ENCODE peak calls at places on chromosomes 3 and 15, in eight cellular contexts. One of them, this sample, is unnamed.

GRCh38 chr15:39623550-39623931 is 42.7 kb downstream of the THBS1 start:
- DNase-seq in activated CD4-positive, alpha-beta T cell treated with anti-CD3 and anti-CD28 coated beads, Interleukin-2, amount 50 U/mL, for 1 hour: no peak
- DNase-seq in A172: no peak
- DNase-seq in GM13976: peak
- DNase-seq in KG1: no peak
- DNase-seq in fibroblast of lung: no peak
- DNase-seq in endothelial cell: no peak
- DNase-seq in keratinocyte: no peak
- DNase-seq in this sample: no peak

GRCh38 chr15:27826902-27827321 is 272.2 kb downstream of the OCA2 start:
- DNase-seq in activated CD4-positive, alpha-beta T cell treated with anti-CD3 and anti-CD28 coated beads, Interleukin-2, amount 50 U/mL, for 1 hour: no peak
- DNase-seq in A172: no peak
- DNase-seq in GM13976: no peak
- DNase-seq in KG1: no peak
- DNase-seq in fibroblast of lung: peak
- DNase-seq in endothelial cell: no peak
- DNase-seq in keratinocyte: no peak
- DNase-seq in this sample: no peak

GRCh38 chr3:159884661-159885402 is 103.8 kb upstream of the IL12A start:
- DNase-seq in activated CD4-positive, alpha-beta T cell treated with anti-CD3 and anti-CD28 coated beads, Interleukin-2, amount 50 U/mL, for 1 hour: no peak
- DNase-seq in A172: no peak
- DNase-seq in GM13976: peak
- DNase-seq in KG1: peak
- DNase-seq in fibroblast of lung: no peak
- DNase-seq in endothelial cell: no peak
- DNase-seq in keratinocyte: no peak
- DNase-seq in this sample: no peak

GRCh38 chr15:78389356-78389755 is 48.7 kb upstream of the IREB2 start:
- DNase-seq in activated CD4-positive, alpha-beta T cell treated with anti-CD3 and anti-CD28 coated beads, Interleukin-2, amount 50 U/mL, for 1 hour: no peak
- DNase-seq in A172: no peak
- DNase-seq in GM13976: no peak
- DNase-seq in KG1: no peak
- DNase-seq in fibroblast of lung: peak
- DNase-seq in endothelial cell: no peak
- DNase-seq in keratinocyte: no peak
- DNase-seq in this sample: no peak

GRCh38 chr3:169112153-169112892 is 551.2 kb downstream of the MECOM start:
- DNase-seq in activated CD4-positive, alpha-beta T cell treated with anti-CD3 and anti-CD28 coated beads, Interleukin-2, amount 50 U/mL, for 1 hour: no peak
- DNase-seq in A172: peak
- DNase-seq in GM13976: no peak
- DNase-seq in KG1: no peak
- DNase-seq in fibroblast of lung: peak
- DNase-seq in endothelial cell: no peak
- DNase-seq in keratinocyte: peak
- DNase-seq in this sample: no peak

GRCh38 chr15:53208759-53209158 is 418.6 kb upstream of the ONECUT1 start:
- DNase-seq in activated CD4-positive, alpha-beta T cell treated with anti-CD3 and anti-CD28 coated beads, Interleukin-2, amount 50 U/mL, for 1 hour: no peak
- DNase-seq in A172: no peak
- DNase-seq in GM13976: no peak
- DNase-seq in KG1: no peak
- DNase-seq in fibroblast of lung: no peak
- DNase-seq in endothelial cell: no peak
- DNase-seq in keratinocyte: no peak
- DNase-seq in this sample: no peak

GRCh38 chr3:99755831-99756230 is 61.8 kb upstream of the CMSS1 start:
- DNase-seq in activated CD4-positive, alpha-beta T cell treated with anti-CD3 and anti-CD28 coated beads, Interleukin-2, amount 50 U/mL, for 1 hour: no peak
- DNase-seq in A172: no peak
- DNase-seq in GM13976: no peak
- DNase-seq in KG1: no peak
- DNase-seq in fibroblast of lung: peak
- DNase-seq in endothelial cell: no peak
- DNase-seq in keratinocyte: no peak
- DNase-seq in this sample: no peak

GRCh38 chr15:89982315-89983055 is 18.6 kb upstream of the ZNF710 start:
- DNase-seq in activated CD4-positive, alpha-beta T cell treated with anti-CD3 and anti-CD28 coated beads, Interleukin-2, amount 50 U/mL, for 1 hour: no peak
- DNase-seq in A172: no peak
- DNase-seq in GM13976: no peak
- DNase-seq in KG1: no peak
- DNase-seq in fibroblast of lung: no peak
- DNase-seq in endothelial cell: no peak
- DNase-seq in keratinocyte: no peak
- DNase-seq in this sample: no peak

GRCh38 chr15:78800189-78800588 is 11.1 kb downstream of the ADAMTS7 start:
- DNase-seq in activated CD4-positive, alpha-beta T cell treated with anti-CD3 and anti-CD28 coated beads, Interleukin-2, amount 50 U/mL, for 1 hour: no peak
- DNase-seq in A172: no peak
- DNase-seq in GM13976: no peak
- DNase-seq in KG1: no peak
- DNase-seq in fibroblast of lung: no peak
- DNase-seq in endothelial cell: no peak
- DNase-seq in keratinocyte: no peak
- DNase-seq in this sample: no peak

GRCh38 chr15:101250931-101251829 is 668 bp downstream of the CHSY1 start:
- DNase-seq in activated CD4-positive, alpha-beta T cell treated with anti-CD3 and anti-CD28 coated beads, Interleukin-2, amount 50 U/mL, for 1 hour: peak
- DNase-seq in A172: no peak
- DNase-seq in GM13976: no peak
- DNase-seq in KG1: no peak
- DNase-seq in fibroblast of lung: peak
- DNase-seq in endothelial cell: peak
- DNase-seq in keratinocyte: no peak
- DNase-seq in this sample: no peak

GRCh38 chr15:58038426-58039106 is 26.9 kb downstream of the ALDH1A2 start:
- DNase-seq in activated CD4-positive, alpha-beta T cell treated with anti-CD3 and anti-CD28 coated beads, Interleukin-2, amount 50 U/mL, for 1 hour: no peak
- DNase-seq in A172: peak
- DNase-seq in GM13976: no peak
- DNase-seq in KG1: no peak
- DNase-seq in fibroblast of lung: peak
- DNase-seq in endothelial cell: no peak
- DNase-seq in keratinocyte: no peak
- DNase-seq in this sample: peak

GRCh38 chr3:54670269-54671000 is 257.4 kb downstream of the LRTM1 start:
- DNase-seq in activated CD4-positive, alpha-beta T cell treated with anti-CD3 and anti-CD28 coated beads, Interleukin-2, amount 50 U/mL, for 1 hour: no peak
- DNase-seq in A172: peak
- DNase-seq in GM13976: no peak
- DNase-seq in KG1: no peak
- DNase-seq in fibroblast of lung: no peak
- DNase-seq in endothelial cell: no peak
- DNase-seq in keratinocyte: no peak
- DNase-seq in this sample: peak

GRCh38 chr3:45026957-45027356 is 854 bp downstream of the CLEC3B start:
- DNase-seq in activated CD4-positive, alpha-beta T cell treated with anti-CD3 and anti-CD28 coated beads, Interleukin-2, amount 50 U/mL, for 1 hour: no peak
- DNase-seq in A172: no peak
- DNase-seq in GM13976: no peak
- DNase-seq in KG1: no peak
- DNase-seq in fibroblast of lung: peak
- DNase-seq in endothelial cell: no peak
- DNase-seq in keratinocyte: no peak
- DNase-seq in this sample: no peak

GRCh38 chr3:10205461-10206165 is 40.9 kb downstream of the IRAK2 start:
- DNase-seq in activated CD4-positive, alpha-beta T cell treated with anti-CD3 and anti-CD28 coated beads, Interleukin-2, amount 50 U/mL, for 1 hour: no peak
- DNase-seq in A172: peak
- DNase-seq in GM13976: no peak
- DNase-seq in KG1: no peak
- DNase-seq in fibroblast of lung: peak
- DNase-seq in endothelial cell: no peak
- DNase-seq in keratinocyte: peak
- DNase-seq in this sample: no peak

GRCh38 chr3:12284591-12284990 is 4.3 kb upstream of the PPARG start:
- DNase-seq in activated CD4-positive, alpha-beta T cell treated with anti-CD3 and anti-CD28 coated beads, Interleukin-2, amount 50 U/mL, for 1 hour: no peak
- DNase-seq in A172: no peak
- DNase-seq in GM13976: no peak
- DNase-seq in KG1: no peak
- DNase-seq in fibroblast of lung: no peak
- DNase-seq in endothelial cell: no peak
- DNase-seq in keratinocyte: no peak
- DNase-seq in this sample: no peak

GRCh38 chr3:169744332-169745054 is 20.4 kb downstream of the TERC start:
- DNase-seq in activated CD4-positive, alpha-beta T cell treated with anti-CD3 and anti-CD28 coated beads, Interleukin-2, amount 50 U/mL, for 1 hour: no peak
- DNase-seq in A172: no peak
- DNase-seq in GM13976: no peak
- DNase-seq in KG1: no peak
- DNase-seq in fibroblast of lung: peak
- DNase-seq in endothelial cell: no peak
- DNase-seq in keratinocyte: no peak
- DNase-seq in this sample: no peak

GRCh38 chr3:27646891-27647290 is 75.2 kb downstream of the EOMES start:
- DNase-seq in activated CD4-positive, alpha-beta T cell treated with anti-CD3 and anti-CD28 coated beads, Interleukin-2, amount 50 U/mL, for 1 hour: no peak
- DNase-seq in A172: no peak
- DNase-seq in GM13976: no peak
- DNase-seq in KG1: no peak
- DNase-seq in fibroblast of lung: no peak
- DNase-seq in endothelial cell: no peak
- DNase-seq in keratinocyte: no peak
- DNase-seq in this sample: no peak

GRCh38 chr3:112984485-112984884 is 6.3 kb upstream of the GTPBP8 start:
- DNase-seq in activated CD4-positive, alpha-beta T cell treated with anti-CD3 and anti-CD28 coated beads, Interleukin-2, amount 50 U/mL, for 1 hour: peak
- DNase-seq in A172: no peak
- DNase-seq in GM13976: no peak
- DNase-seq in KG1: no peak
- DNase-seq in fibroblast of lung: peak
- DNase-seq in endothelial cell: no peak
- DNase-seq in keratinocyte: no peak
- DNase-seq in this sample: no peak

GRCh38 chr3:74267583-74268184 is 346.8 kb downstream of the CNTN3 start:
- DNase-seq in activated CD4-positive, alpha-beta T cell treated with anti-CD3 and anti-CD28 coated beads, Interleukin-2, amount 50 U/mL, for 1 hour: no peak
- DNase-seq in A172: peak
- DNase-seq in GM13976: peak
- DNase-seq in KG1: peak
- DNase-seq in fibroblast of lung: peak
- DNase-seq in endothelial cell: peak
- DNase-seq in keratinocyte: peak
- DNase-seq in this sample: no peak

GRCh38 chr15:89851665-89852341 is 37.2 kb upstream of the ANPEP start:
- DNase-seq in activated CD4-positive, alpha-beta T cell treated with anti-CD3 and anti-CD28 coated beads, Interleukin-2, amount 50 U/mL, for 1 hour: no peak
- DNase-seq in A172: no peak
- DNase-seq in GM13976: peak
- DNase-seq in KG1: peak
- DNase-seq in fibroblast of lung: no peak
- DNase-seq in endothelial cell: no peak
- DNase-seq in keratinocyte: no peak
- DNase-seq in this sample: no peak

GRCh38 chr3:12413721-12414255 is 70.5 kb upstream of the TSEN2 start:
- DNase-seq in activated CD4-positive, alpha-beta T cell treated with anti-CD3 and anti-CD28 coated beads, Interleukin-2, amount 50 U/mL, for 1 hour: no peak
- DNase-seq in A172: no peak
- DNase-seq in GM13976: no peak
- DNase-seq in KG1: no peak
- DNase-seq in fibroblast of lung: no peak
- DNase-seq in endothelial cell: no peak
- DNase-seq in keratinocyte: no peak
- DNase-seq in this sample: no peak

GRCh38 chr3:99475229-99475628 is 163.2 kb upstream of the COL8A1 start:
- DNase-seq in activated CD4-positive, alpha-beta T cell treated with anti-CD3 and anti-CD28 coated beads, Interleukin-2, amount 50 U/mL, for 1 hour: no peak
- DNase-seq in A172: no peak
- DNase-seq in GM13976: no peak
- DNase-seq in KG1: no peak
- DNase-seq in fibroblast of lung: no peak
- DNase-seq in endothelial cell: no peak
- DNase-seq in keratinocyte: no peak
- DNase-seq in this sample: no peak

GRCh38 chr3:62559831-62560445 is 186.6 kb upstream of the FEZF2 start:
- DNase-seq in activated CD4-positive, alpha-beta T cell treated with anti-CD3 and anti-CD28 coated beads, Interleukin-2, amount 50 U/mL, for 1 hour: no peak
- DNase-seq in A172: peak
- DNase-seq in GM13976: no peak
- DNase-seq in KG1: no peak
- DNase-seq in fibroblast of lung: peak
- DNase-seq in endothelial cell: no peak
- DNase-seq in keratinocyte: peak
- DNase-seq in this sample: no peak

GRCh38 chr3:147699175-147699838 is 290.1 kb downstream of the ZIC1 start:
- DNase-seq in activated CD4-positive, alpha-beta T cell treated with anti-CD3 and anti-CD28 coated beads, Interleukin-2, amount 50 U/mL, for 1 hour: no peak
- DNase-seq in A172: peak
- DNase-seq in GM13976: no peak
- DNase-seq in KG1: no peak
- DNase-seq in fibroblast of lung: peak
- DNase-seq in endothelial cell: no peak
- DNase-seq in keratinocyte: no peak
- DNase-seq in this sample: no peak

GRCh38 chr3:165196577-165197561 is 685 bp upstream of the SLITRK3 start:
- DNase-seq in activated CD4-positive, alpha-beta T cell treated with anti-CD3 and anti-CD28 coated beads, Interleukin-2, amount 50 U/mL, for 1 hour: no peak
- DNase-seq in A172: peak
- DNase-seq in GM13976: peak
- DNase-seq in KG1: no peak
- DNase-seq in fibroblast of lung: peak
- DNase-seq in endothelial cell: peak
- DNase-seq in keratinocyte: no peak
- DNase-seq in this sample: peak

GRCh38 chr15:99437315-99438221 is 128.2 kb upstream of the MEF2A start:
- DNase-seq in activated CD4-positive, alpha-beta T cell treated with anti-CD3 and anti-CD28 coated beads, Interleukin-2, amount 50 U/mL, for 1 hour: no peak
- DNase-seq in A172: no peak
- DNase-seq in GM13976: no peak
- DNase-seq in KG1: no peak
- DNase-seq in fibroblast of lung: no peak
- DNase-seq in endothelial cell: no peak
- DNase-seq in keratinocyte: no peak
- DNase-seq in this sample: no peak

GRCh38 chr3:50478051-50478450 is 25.4 kb downstream of the CACNA2D2 start:
- DNase-seq in activated CD4-positive, alpha-beta T cell treated with anti-CD3 and anti-CD28 coated beads, Interleukin-2, amount 50 U/mL, for 1 hour: no peak
- DNase-seq in A172: no peak
- DNase-seq in GM13976: no peak
- DNase-seq in KG1: no peak
- DNase-seq in fibroblast of lung: no peak
- DNase-seq in endothelial cell: no peak
- DNase-seq in keratinocyte: no peak
- DNase-seq in this sample: no peak

GRCh38 chr15:31346367-31347066 is 19.9 kb downstream of the KLF13 start:
- DNase-seq in activated CD4-positive, alpha-beta T cell treated with anti-CD3 and anti-CD28 coated beads, Interleukin-2, amount 50 U/mL, for 1 hour: no peak
- DNase-seq in A172: no peak
- DNase-seq in GM13976: peak
- DNase-seq in KG1: no peak
- DNase-seq in fibroblast of lung: no peak
- DNase-seq in endothelial cell: no peak
- DNase-seq in keratinocyte: no peak
- DNase-seq in this sample: no peak

GRCh38 chr15:66758844-66759243 is 56.8 kb downstream of the SMAD6 start:
- DNase-seq in activated CD4-positive, alpha-beta T cell treated with anti-CD3 and anti-CD28 coated beads, Interleukin-2, amount 50 U/mL, for 1 hour: no peak
- DNase-seq in A172: no peak
- DNase-seq in GM13976: no peak
- DNase-seq in KG1: no peak
- DNase-seq in fibroblast of lung: no peak
- DNase-seq in endothelial cell: no peak
- DNase-seq in keratinocyte: no peak
- DNase-seq in this sample: no peak

GRCh38 chr3:121705541-121705940 is 44.0 kb downstream of the GOLGB1 start:
- DNase-seq in activated CD4-positive, alpha-beta T cell treated with anti-CD3 and anti-CD28 coated beads, Interleukin-2, amount 50 U/mL, for 1 hour: no peak
- DNase-seq in A172: no peak
- DNase-seq in GM13976: no peak
- DNase-seq in KG1: no peak
- DNase-seq in fibroblast of lung: no peak
- DNase-seq in endothelial cell: no peak
- DNase-seq in keratinocyte: no peak
- DNase-seq in this sample: no peak

GRCh38 chr15:73924258-73924921 is 1.9 kb upstream of the LOXL1 start:
- DNase-seq in activated CD4-positive, alpha-beta T cell treated with anti-CD3 and anti-CD28 coated beads, Interleukin-2, amount 50 U/mL, for 1 hour: no peak
- DNase-seq in A172: peak
- DNase-seq in GM13976: no peak
- DNase-seq in KG1: no peak
- DNase-seq in fibroblast of lung: peak
- DNase-seq in endothelial cell: no peak
- DNase-seq in keratinocyte: no peak
- DNase-seq in this sample: no peak

GRCh38 chr3:4421121-4421520 is 45.9 kb downstream of the SUMF1 start:
- DNase-seq in activated CD4-positive, alpha-beta T cell treated with anti-CD3 and anti-CD28 coated beads, Interleukin-2, amount 50 U/mL, for 1 hour: no peak
- DNase-seq in A172: peak
- DNase-seq in GM13976: peak
- DNase-seq in KG1: no peak
- DNase-seq in fibroblast of lung: peak
- DNase-seq in endothelial cell: no peak
- DNase-seq in keratinocyte: peak
- DNase-seq in this sample: no peak

GRCh38 chr15:75720787-75721461 is 8.3 kb upstream of the CSPG4 start:
- DNase-seq in activated CD4-positive, alpha-beta T cell treated with anti-CD3 and anti-CD28 coated beads, Interleukin-2, amount 50 U/mL, for 1 hour: no peak
- DNase-seq in A172: peak
- DNase-seq in GM13976: peak
- DNase-seq in KG1: peak
- DNase-seq in fibroblast of lung: peak
- DNase-seq in endothelial cell: no peak
- DNase-seq in keratinocyte: peak
- DNase-seq in this sample: no peak

GRCh38 chr3:98733778-98734281 is 29.3 kb upstream of the ST3GAL6 start:
- DNase-seq in activated CD4-positive, alpha-beta T cell treated with anti-CD3 and anti-CD28 coated beads, Interleukin-2, amount 50 U/mL, for 1 hour: no peak
- DNase-seq in A172: no peak
- DNase-seq in GM13976: peak
- DNase-seq in KG1: no peak
- DNase-seq in fibroblast of lung: peak
- DNase-seq in endothelial cell: no peak
- DNase-seq in keratinocyte: no peak
- DNase-seq in this sample: no peak

This sample was measured in NCI-H2081 treated with DMSO at 0.1 percent for 48 hours.